ENCODE peak calls at places on chromosome 10, in four cellular contexts. One of them, this sample, is unnamed.

GRCh38 chr10:47367646-47368045 is 16.4 kb downstream of the ZNF488 start:
- DNase-seq in bronchial epithelial cell: no peak
- DNase-seq in colonic mucosa: no peak
- DNase-seq in retinal pigment epithelial cell: no peak
- DNase-seq in this sample: no peak

GRCh38 chr10:13276749-13277394 is 23.0 kb downstream of the PHYH start:
- DNase-seq in colonic mucosa: no peak
- DNase-seq in bronchial epithelial cell: no peak
- DNase-seq in retinal pigment epithelial cell: no peak
- DNase-seq in this sample: no peak

GRCh38 chr10:103287992-103288391 is 11.1 kb downstream of the INA start:
- DNase-seq in colonic mucosa: no peak
- DNase-seq in bronchial epithelial cell: no peak
- DNase-seq in retinal pigment epithelial cell: no peak
- DNase-seq in this sample: no peak

GRCh38 chr10:123879596-123880257 is 11.9 kb downstream of the CPXM2 start:
- DNase-seq in bronchial epithelial cell: no peak
- DNase-seq in colonic mucosa: no peak
- DNase-seq in retinal pigment epithelial cell: no peak
- DNase-seq in this sample: no peak

GRCh38 chr10:113991091-113991860 is 52.4 kb upstream of the ADRB1 start:
- DNase-seq in colonic mucosa: no peak
- DNase-seq in bronchial epithelial cell: no peak
- DNase-seq in retinal pigment epithelial cell: no peak
- DNase-seq in this sample: no peak

GRCh38 chr10:97452352-97452751 is 6.4 kb downstream of the ZDHHC16 start:
- DNase-seq in colonic mucosa: no peak
- DNase-seq in retinal pigment epithelial cell: no peak
- DNase-seq in bronchial epithelial cell: no peak
- DNase-seq in this sample: no peak

GRCh38 chr10:116044722-116045374 is 228.2 kb downstream of the GFRA1 start:
- DNase-seq in colonic mucosa: no peak
- DNase-seq in bronchial epithelial cell: no peak
- DNase-seq in retinal pigment epithelial cell: peak
- DNase-seq in this sample: no peak

GRCh38 chr10:128047337-128047736 is 78.9 kb downstream of the MKI67 start:
- DNase-seq in retinal pigment epithelial cell: no peak
- DNase-seq in colonic mucosa: peak
- DNase-seq in bronchial epithelial cell: peak
- DNase-seq in this sample: no peak

GRCh38 chr10:103125323-103126267 is 67.5 kb downstream of the NT5C2 start:
- DNase-seq in bronchial epithelial cell: no peak
- DNase-seq in retinal pigment epithelial cell: peak
- DNase-seq in colonic mucosa: no peak
- DNase-seq in this sample: no peak

GRCh38 chr10:15084502-15084922 is 4.1 kb downstream of the ACBD7 start:
- DNase-seq in bronchial epithelial cell: peak
- DNase-seq in retinal pigment epithelial cell: peak
- DNase-seq in colonic mucosa: peak
- DNase-seq in this sample: no peak

GRCh38 chr10:86389441-86390193 is 23.0 kb upstream of the GRID1 start:
- DNase-seq in retinal pigment epithelial cell: no peak
- DNase-seq in colonic mucosa: peak
- DNase-seq in bronchial epithelial cell: no peak
- DNase-seq in this sample: peak
- TF ChIP-seq CTCF in retinal pigment epithelial cell: no peak
- TF ChIP-seq CTCF in colonic mucosa: no peak
- TF ChIP-seq CTCF in bronchial epithelial cell: no peak
- TF ChIP-seq CTCF in this sample: no peak

DNA sequence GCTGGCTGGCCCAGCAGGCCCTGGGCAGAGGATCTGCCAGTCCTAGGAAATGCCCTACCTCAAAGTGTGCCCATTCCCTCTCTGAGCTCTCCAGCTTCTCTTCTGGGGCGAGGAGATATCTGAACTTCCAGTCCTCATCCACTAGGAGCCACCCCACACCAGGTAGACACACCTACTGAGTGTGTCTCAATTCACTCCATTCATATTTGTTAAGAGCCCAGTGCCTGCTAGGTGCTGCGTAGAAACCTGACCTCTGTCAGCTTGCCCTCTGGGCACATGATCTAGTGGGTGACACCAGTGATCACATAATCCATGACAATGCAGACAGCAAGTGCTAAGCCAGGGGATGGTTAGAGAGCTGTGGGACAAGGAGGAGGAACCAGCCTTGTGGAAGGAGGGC is 81.5 kb downstream of the COL13A1 start:
- DNase-seq in colonic mucosa: peak
- DNase-seq in retinal pigment epithelial cell: no peak
- DNase-seq in bronchial epithelial cell: peak
- DNase-seq in this sample: no peak
- TF ChIP-seq CTCF in colonic mucosa: peak
- TF ChIP-seq CTCF in retinal pigment epithelial cell: peak
- TF ChIP-seq CTCF in bronchial epithelial cell: peak
- TF ChIP-seq CTCF in this sample: no peak

DNA sequence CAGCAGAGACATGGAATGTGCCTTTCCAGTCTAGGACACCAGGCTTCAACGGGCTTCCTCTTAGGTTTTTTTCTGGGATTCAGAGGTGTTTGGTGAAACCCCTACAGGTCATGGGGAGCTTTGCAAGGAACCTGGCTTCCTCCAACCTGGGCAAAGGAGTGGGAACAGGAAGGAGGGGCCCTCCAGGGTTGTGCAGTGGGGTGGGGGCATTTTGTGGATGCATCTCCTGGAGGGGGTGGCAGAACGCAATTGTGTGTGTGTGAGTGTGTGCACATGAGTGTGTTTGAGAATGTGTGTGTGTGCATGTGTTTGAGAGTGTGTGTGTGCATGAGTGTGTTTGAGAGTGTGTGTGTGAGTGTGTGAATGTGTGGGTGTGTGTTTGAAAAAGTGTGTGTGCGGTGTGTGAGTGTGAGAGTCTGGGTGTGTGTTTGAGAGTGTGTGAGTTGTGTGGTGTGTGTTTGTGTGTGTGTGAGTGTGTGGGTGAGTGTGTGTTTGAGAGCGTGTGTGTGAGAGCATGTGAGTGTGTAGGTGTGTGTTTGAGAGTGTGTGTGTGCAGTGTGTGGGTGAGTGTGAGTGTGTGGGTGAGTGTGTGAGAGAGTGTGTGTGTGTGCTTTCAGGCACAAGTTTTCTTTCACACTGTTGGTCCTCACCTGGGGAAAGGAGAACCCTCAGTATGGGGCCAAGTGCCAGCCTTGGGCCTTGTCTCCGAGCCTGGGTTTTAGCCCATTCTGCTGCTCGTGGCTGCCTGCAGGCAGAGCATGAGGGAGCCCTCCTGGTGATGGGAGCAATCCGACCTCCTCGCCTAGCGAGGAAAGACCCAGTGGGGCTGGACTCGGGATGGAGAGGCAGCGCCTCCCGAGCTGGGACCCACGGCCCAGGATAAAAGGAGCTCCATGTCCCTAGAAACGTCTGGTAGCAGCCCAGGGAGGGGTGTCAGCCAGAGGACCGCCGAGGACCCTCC is 35.5 kb downstream of the CDH23 start:
- DNase-seq in colonic mucosa: no peak
- DNase-seq in bronchial epithelial cell: no peak
- DNase-seq in retinal pigment epithelial cell: no peak
- DNase-seq in this sample: peak
- TF ChIP-seq CTCF in colonic mucosa: no peak
- TF ChIP-seq CTCF in bronchial epithelial cell: peak
- TF ChIP-seq CTCF in retinal pigment epithelial cell: no peak
- TF ChIP-seq CTCF in this sample: no peak

DNA sequence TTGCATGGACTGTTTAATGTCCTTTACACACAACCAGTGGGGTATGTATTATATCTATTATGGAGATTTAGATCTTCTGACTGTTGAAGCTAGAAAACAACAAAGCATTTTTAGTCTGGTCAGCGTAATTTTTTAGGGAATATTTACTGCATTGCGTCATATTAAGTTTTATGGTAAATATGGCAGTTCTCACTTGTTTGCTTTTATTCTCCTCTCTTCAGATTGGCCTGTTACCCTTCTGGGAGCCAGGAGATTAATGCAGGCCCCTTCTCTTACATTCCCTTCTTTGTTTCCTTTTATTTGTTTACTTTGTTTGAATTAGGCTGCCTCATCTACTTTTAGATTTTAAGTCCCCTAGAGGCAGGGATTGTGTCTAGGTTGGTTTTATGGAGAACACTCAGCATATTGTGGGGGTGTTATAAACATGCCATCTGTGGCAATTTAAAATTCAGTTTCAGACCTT is 13.8 kb downstream of the UBE2D1 start:
- DNase-seq in colonic mucosa: no peak
- DNase-seq in bronchial epithelial cell: no peak
- DNase-seq in retinal pigment epithelial cell: no peak
- DNase-seq in this sample: no peak
- TF ChIP-seq CTCF in colonic mucosa: no peak
- TF ChIP-seq CTCF in bronchial epithelial cell: no peak
- TF ChIP-seq CTCF in retinal pigment epithelial cell: no peak
- TF ChIP-seq CTCF in this sample: no peak

DNA sequence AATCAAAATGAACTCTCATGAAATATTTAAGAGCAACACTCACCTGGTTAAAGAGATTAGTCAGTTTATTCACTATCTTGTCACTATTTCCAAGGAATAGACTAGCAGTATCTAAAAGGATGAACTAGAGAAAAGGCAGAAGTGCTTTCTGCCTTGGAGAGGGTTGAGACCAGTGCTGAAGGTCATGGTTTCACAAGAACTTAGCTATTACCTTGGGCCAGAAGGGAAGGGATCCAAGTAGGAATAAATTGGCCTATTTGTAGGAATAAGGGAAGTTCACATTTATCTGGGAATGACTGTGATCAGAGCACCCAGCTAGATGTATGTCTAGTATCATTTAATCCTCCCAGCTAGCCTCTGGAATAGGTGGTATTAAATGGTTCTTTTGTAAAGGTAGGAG is 347.2 kb downstream of the LRMDA start:
- DNase-seq in colonic mucosa: no peak
- DNase-seq in bronchial epithelial cell: no peak
- DNase-seq in retinal pigment epithelial cell: no peak
- DNase-seq in this sample: no peak
- TF ChIP-seq CTCF in colonic mucosa: no peak
- TF ChIP-seq CTCF in bronchial epithelial cell: no peak
- TF ChIP-seq CTCF in retinal pigment epithelial cell: no peak
- TF ChIP-seq CTCF in this sample: no peak

DNA sequence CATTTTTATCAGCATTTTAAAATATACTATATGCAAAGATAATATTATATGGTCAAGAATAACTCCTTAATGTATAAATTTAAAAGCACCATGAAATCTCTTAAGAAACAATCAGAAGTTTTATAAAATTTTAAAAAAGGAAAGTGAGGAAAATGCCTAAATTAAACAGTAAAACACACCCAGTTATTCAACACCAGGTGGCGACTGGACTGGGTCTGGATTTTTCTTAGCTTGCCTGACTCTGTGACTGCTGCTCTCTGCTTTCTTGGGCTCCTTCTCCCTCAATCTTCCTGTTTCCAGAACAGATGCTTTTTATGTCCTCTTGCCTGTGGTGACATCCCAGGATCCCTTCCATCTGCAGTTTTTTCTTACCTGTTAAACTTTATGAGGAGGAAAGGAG is 200.3 kb downstream of the BICC1 start:
- DNase-seq in retinal pigment epithelial cell: no peak
- DNase-seq in bronchial epithelial cell: no peak
- DNase-seq in colonic mucosa: no peak
- DNase-seq in this sample: no peak
- TF ChIP-seq CTCF in retinal pigment epithelial cell: peak
- TF ChIP-seq CTCF in bronchial epithelial cell: peak
- TF ChIP-seq CTCF in colonic mucosa: no peak
- TF ChIP-seq CTCF in this sample: peak

DNA sequence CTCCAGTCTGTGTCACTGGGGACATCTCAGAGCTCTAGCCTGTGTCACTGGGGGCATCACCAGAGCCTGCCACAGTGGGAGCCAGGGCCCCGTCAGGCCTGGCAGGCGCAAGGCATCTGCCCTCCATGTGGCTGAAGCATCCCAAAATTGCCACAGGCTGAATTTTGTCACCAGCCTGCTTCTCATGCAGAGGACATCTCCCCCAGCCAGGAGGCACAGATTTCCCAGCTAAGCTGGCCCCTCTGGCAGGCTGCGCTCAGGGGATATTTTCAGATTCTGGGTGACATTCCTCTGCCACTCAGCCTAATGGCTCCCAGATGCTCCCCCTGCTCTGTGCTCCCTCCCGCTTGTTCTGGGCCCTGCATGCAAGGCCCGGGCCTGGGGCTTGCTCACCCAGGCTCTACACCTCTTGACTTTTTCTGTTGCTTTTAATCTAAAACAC is 64.6 kb downstream of the COL13A1 start:
- DNase-seq in bronchial epithelial cell: no peak
- DNase-seq in retinal pigment epithelial cell: no peak
- DNase-seq in colonic mucosa: no peak
- DNase-seq in this sample: no peak
- TF ChIP-seq CTCF in bronchial epithelial cell: no peak
- TF ChIP-seq CTCF in retinal pigment epithelial cell: no peak
- TF ChIP-seq CTCF in colonic mucosa: no peak
- TF ChIP-seq CTCF in this sample: no peak

This sample was measured in osteocyte.